ENCODE peak calls at places on chromosomes 5 and 9, in six cellular contexts. One of them, this sample, is unnamed.
A peak's percentile ranks its signal among the peaks of the same experiment; 100 is the strongest.

GRCh38 chr9:127816362-127816725 is 13.7 kb downstream of the FPGS start:
- DNase-seq in HepG2: no peak
- DNase-seq in K562: no peak
- DNase-seq in HCT116: no peak
- DNase-seq in GM12878: no peak
- DNase-seq in H1: no peak
- DNase-seq in this sample: no peak

GRCh38 chr5:81949479-81949878 is 22.3 kb upstream of the ATG10 start:
- DNase-seq in HepG2: no peak
- DNase-seq in K562: no peak
- DNase-seq in HCT116: no peak
- DNase-seq in GM12878: no peak
- DNase-seq in H1: no peak
- DNase-seq in this sample: no peak

GRCh38 chr9:13513710-13514444 is 234.4 kb upstream of the MPDZ start:
- DNase-seq in HepG2: no peak
- DNase-seq in K562: no peak
- DNase-seq in HCT116: no peak
- DNase-seq in GM12878: no peak
- DNase-seq in H1: no peak
- DNase-seq in this sample: no peak

GRCh38 chr9:127053057-127053821 is 69.2 kb downstream of the ANGPTL2 start:
- DNase-seq in HepG2: no peak
- DNase-seq in K562: no peak
- DNase-seq in HCT116: no peak
- DNase-seq in GM12878: no peak
- DNase-seq in H1: no peak
- DNase-seq in this sample: no peak

GRCh38 chr5:151198861-151199260 is 25.0 kb downstream of the CCDC69 start:
- DNase-seq in HepG2: no peak
- DNase-seq in K562: no peak
- DNase-seq in HCT116: no peak
- DNase-seq in GM12878: no peak
- DNase-seq in H1: no peak
- DNase-seq in this sample: no peak

GRCh38 chr5:158861366-158861765 is 238.3 kb downstream of the EBF1 start:
- DNase-seq in HepG2: no peak
- DNase-seq in K562: no peak
- DNase-seq in HCT116: no peak
- DNase-seq in GM12878: no peak
- DNase-seq in H1: no peak
- DNase-seq in this sample: no peak

GRCh38 chr5:96017951-96018350 is 56.3 kb upstream of the ELL2 start:
- DNase-seq in HepG2: peak; percentile 27
- DNase-seq in K562: no peak
- DNase-seq in HCT116: no peak
- DNase-seq in GM12878: no peak
- DNase-seq in H1: no peak
- DNase-seq in this sample: no peak

GRCh38 chr5:52262844-52263243 is 524.9 kb upstream of the ITGA1 start:
- DNase-seq in HepG2: no peak
- DNase-seq in K562: no peak
- DNase-seq in HCT116: no peak
- DNase-seq in GM12878: no peak
- DNase-seq in H1: no peak
- DNase-seq in this sample: no peak

GRCh38 chr9:125889122-125889523 is 141.9 kb downstream of the PBX3 start:
- DNase-seq in HepG2: no peak
- DNase-seq in K562: no peak
- DNase-seq in HCT116: no peak
- DNase-seq in GM12878: no peak
- DNase-seq in H1: no peak
- DNase-seq in this sample: no peak

GRCh38 chr5:6829150-6829784 is 116.0 kb downstream of the TENT4A start:
- DNase-seq in HepG2: no peak
- DNase-seq in K562: no peak
- DNase-seq in HCT116: no peak
- DNase-seq in GM12878: peak; percentile 65
- DNase-seq in H1: no peak
- DNase-seq in this sample: no peak

GRCh38 chr5:6830643-6831239 is 117.5 kb downstream of the TENT4A start:
- DNase-seq in HepG2: no peak
- DNase-seq in K562: no peak
- DNase-seq in HCT116: no peak
- DNase-seq in GM12878: no peak
- DNase-seq in H1: no peak
- DNase-seq in this sample: no peak

GRCh38 chr5:6826756-6827155 is 113.5 kb downstream of the TENT4A start:
- DNase-seq in HepG2: no peak
- DNase-seq in K562: no peak
- DNase-seq in HCT116: no peak
- DNase-seq in GM12878: no peak
- DNase-seq in H1: no peak
- DNase-seq in this sample: no peak

GRCh38 chr5:6825678-6826244 is 112.5 kb downstream of the TENT4A start:
- DNase-seq in HepG2: no peak
- DNase-seq in K562: no peak
- DNase-seq in HCT116: no peak
- DNase-seq in GM12878: no peak
- DNase-seq in H1: no peak
- DNase-seq in this sample: no peak

DNA sequence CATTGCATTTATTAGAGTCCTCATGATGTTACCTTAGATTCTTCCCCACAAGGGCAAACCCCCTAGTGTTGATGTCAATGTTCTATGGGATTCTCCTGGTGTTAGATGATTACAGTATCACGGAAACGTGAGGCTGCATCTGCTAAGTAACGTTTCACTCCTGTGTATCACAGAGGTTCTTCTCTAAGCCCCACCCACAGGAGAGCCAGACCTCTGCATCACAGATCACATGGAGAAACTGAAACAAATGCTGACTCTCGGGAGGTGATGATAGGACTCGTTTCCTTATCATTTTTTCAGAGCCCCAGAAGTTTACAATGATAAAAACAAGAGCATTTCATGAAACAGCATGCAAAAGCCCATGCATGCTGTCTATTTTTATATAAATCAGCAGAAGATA is 114.6 kb downstream of the TENT4A start:
- DNase-seq in HepG2: no peak
- DNase-seq in K562: no peak
- DNase-seq in HCT116: no peak
- DNase-seq in GM12878: no peak
- DNase-seq in H1: no peak
- DNase-seq in this sample: no peak
- TF ChIP-seq JUND in HepG2: no peak
- TF ChIP-seq JUND in K562: no peak
- TF ChIP-seq JUND in HCT116: no peak
- TF ChIP-seq JUND in GM12878: no peak
- TF ChIP-seq JUND in H1: no peak
- TF ChIP-seq JUND in this sample: no peak

GRCh38 chr5:167030500-167031120 is 1260.8 kb upstream of the WWC1 start:
- DNase-seq in HepG2: no peak
- DNase-seq in K562: no peak
- DNase-seq in HCT116: no peak
- DNase-seq in GM12878: no peak
- DNase-seq in H1: peak; percentile 64
- DNase-seq in this sample: peak; percentile 86
- TF ChIP-seq JUND in HepG2: no peak
- TF ChIP-seq JUND in K562: no peak
- TF ChIP-seq JUND in HCT116: no peak
- TF ChIP-seq JUND in GM12878: no peak
- TF ChIP-seq JUND in H1: no peak
- TF ChIP-seq JUND in this sample: no peak

GRCh38 chr5:172733974-172734346 is 37.0 kb downstream of the DUSP1 start:
- DNase-seq in HepG2: no peak
- DNase-seq in K562: no peak
- DNase-seq in HCT116: no peak
- DNase-seq in GM12878: no peak
- DNase-seq in H1: no peak
- DNase-seq in this sample: no peak

GRCh38 chr5:172735141-172735831 is 35.7 kb downstream of the DUSP1 start:
- DNase-seq in HepG2: no peak
- DNase-seq in K562: no peak
- DNase-seq in HCT116: no peak
- DNase-seq in GM12878: no peak
- DNase-seq in H1: no peak
- DNase-seq in this sample: no peak

GRCh38 chr5:172732201-172732865 is 38.7 kb downstream of the DUSP1 start:
- DNase-seq in HepG2: no peak
- DNase-seq in K562: no peak
- DNase-seq in HCT116: no peak
- DNase-seq in GM12878: no peak
- DNase-seq in H1: no peak
- DNase-seq in this sample: no peak

GRCh38 chr5:172731286-172732073 is 39.5 kb downstream of the DUSP1 start:
- DNase-seq in HepG2: peak; percentile 79
- DNase-seq in K562: peak; percentile 47
- DNase-seq in HCT116: peak; percentile 66
- DNase-seq in GM12878: no peak
- DNase-seq in H1: no peak
- DNase-seq in this sample: peak; percentile 48

DNA sequence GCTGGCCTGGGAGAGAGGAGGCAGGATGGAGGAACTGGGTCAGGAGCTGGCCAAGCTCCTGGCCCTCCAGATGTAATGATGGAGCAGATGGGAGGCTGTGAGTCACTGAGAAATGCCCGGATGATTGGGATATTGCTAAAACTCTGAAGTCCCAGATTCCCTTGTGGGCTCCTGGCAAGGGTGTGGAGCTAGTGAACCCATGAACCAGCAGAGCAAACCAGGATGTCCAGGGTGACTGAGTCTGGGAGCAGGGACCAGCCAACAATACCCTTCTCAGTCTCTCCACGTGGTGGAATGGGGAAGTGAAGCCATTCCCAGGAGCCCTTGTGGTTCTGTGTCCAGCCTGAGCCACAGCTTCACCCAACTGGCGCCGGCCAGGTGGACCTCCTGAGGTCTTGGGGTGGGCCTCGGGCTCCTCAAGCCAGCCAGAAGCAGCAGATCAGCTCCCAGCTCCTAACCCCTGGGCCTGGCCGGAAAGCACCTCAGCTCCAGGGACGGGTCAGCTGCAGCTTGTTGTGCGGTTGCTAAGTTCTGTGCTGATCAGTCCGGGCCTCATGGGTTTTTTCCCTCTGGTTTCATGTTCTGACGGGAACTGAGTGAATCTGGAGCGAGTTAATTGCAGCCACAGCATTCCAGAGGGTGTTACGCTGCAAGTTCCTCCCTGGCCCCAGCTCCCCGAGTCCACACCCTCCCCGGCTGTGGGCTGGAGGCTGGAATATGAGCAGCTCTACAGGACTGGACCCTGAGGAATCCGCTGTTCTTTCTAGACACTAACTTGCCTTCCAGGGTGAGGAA is 37.6 kb downstream of the DUSP1 start:
- DNase-seq in HepG2: peak; percentile 51
- DNase-seq in K562: peak; percentile 27
- DNase-seq in HCT116: no peak
- DNase-seq in GM12878: no peak
- DNase-seq in H1: no peak
- DNase-seq in this sample: peak; percentile 41
- TF ChIP-seq JUND in HepG2: no peak
- TF ChIP-seq JUND in K562: no peak
- TF ChIP-seq JUND in HCT116: no peak
- TF ChIP-seq JUND in GM12878: no peak
- TF ChIP-seq JUND in H1: no peak
- TF ChIP-seq JUND in this sample: no peak

GRCh38 chr9:114156658-114157421 is 1.5 kb downstream of the COL27A1 start:
- DNase-seq in HepG2: no peak
- DNase-seq in K562: no peak
- DNase-seq in HCT116: no peak
- DNase-seq in GM12878: no peak
- DNase-seq in H1: no peak
- DNase-seq in this sample: no peak
- TF ChIP-seq JUND in HepG2: no peak
- TF ChIP-seq JUND in K562: no peak
- TF ChIP-seq JUND in HCT116: no peak
- TF ChIP-seq JUND in GM12878: no peak
- TF ChIP-seq JUND in H1: no peak
- TF ChIP-seq JUND in this sample: no peak

GRCh38 chr9:99560561-99560960 is 261.1 kb upstream of the NR4A3 start:
- DNase-seq in HepG2: no peak
- DNase-seq in K562: no peak
- DNase-seq in HCT116: no peak
- DNase-seq in GM12878: no peak
- DNase-seq in H1: no peak
- DNase-seq in this sample: no peak
- TF ChIP-seq JUND in HepG2: no peak
- TF ChIP-seq JUND in K562: no peak
- TF ChIP-seq JUND in HCT116: no peak
- TF ChIP-seq JUND in GM12878: no peak
- TF ChIP-seq JUND in H1: no peak
- TF ChIP-seq JUND in this sample: no peak

DNA sequence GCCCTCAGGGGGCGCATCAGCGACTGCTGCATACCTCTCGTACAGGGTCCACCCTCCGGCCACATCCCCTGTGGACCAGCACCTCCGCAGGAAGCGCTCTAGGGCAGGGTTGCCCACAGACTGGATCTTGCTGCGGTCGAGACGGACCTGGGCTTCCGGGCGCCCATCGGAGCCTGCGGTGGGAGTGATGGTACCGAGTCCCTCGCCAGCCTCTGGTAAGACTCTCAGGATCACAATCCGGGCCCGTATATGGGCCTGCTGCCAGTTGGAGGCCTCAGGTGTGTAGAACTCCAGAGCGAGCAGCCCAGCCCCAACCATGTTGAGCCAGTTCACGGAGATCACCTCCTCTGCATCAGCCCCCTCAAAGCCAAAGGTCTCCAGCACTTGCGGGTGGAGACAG is 323.0 kb downstream of the ANXA1 start:
- DNase-seq in HepG2: no peak
- DNase-seq in K562: no peak
- DNase-seq in HCT116: no peak
- DNase-seq in GM12878: no peak
- DNase-seq in H1: no peak
- DNase-seq in this sample: no peak
- TF ChIP-seq JUND in HepG2: no peak
- TF ChIP-seq JUND in K562: no peak
- TF ChIP-seq JUND in HCT116: no peak
- TF ChIP-seq JUND in GM12878: no peak
- TF ChIP-seq JUND in H1: no peak
- TF ChIP-seq JUND in this sample: no peak

GRCh38 chr5:141680751-141681201 is 1.3 kb downstream of the ARAP3 start:
- DNase-seq in HepG2: peak; percentile 7
- DNase-seq in K562: peak; percentile 43
- DNase-seq in HCT116: no peak
- DNase-seq in GM12878: no peak
- DNase-seq in H1: peak; percentile 88
- DNase-seq in this sample: no peak

GRCh38 chr5:141681295-141681694 is 735 bp downstream of the ARAP3 start:
- DNase-seq in HepG2: no peak
- DNase-seq in K562: no peak
- DNase-seq in HCT116: no peak
- DNase-seq in GM12878: no peak
- DNase-seq in H1: no peak
- DNase-seq in this sample: no peak

GRCh38 chr5:141686648-141687416 is 4.8 kb upstream of the ARAP3 start:
- DNase-seq in HepG2: no peak
- DNase-seq in K562: no peak
- DNase-seq in HCT116: no peak
- DNase-seq in GM12878: no peak
- DNase-seq in H1: no peak
- DNase-seq in this sample: no peak

GRCh38 chr5:141681695-141682641 is at the start of gene ARAP3:
- DNase-seq in HepG2: peak; percentile 9
- DNase-seq in K562: peak; percentile 88
- DNase-seq in HCT116: peak; percentile 40
- DNase-seq in GM12878: no peak
- DNase-seq in H1: no peak
- DNase-seq in this sample: peak; percentile 60

GRCh38 chr5:141683596-141684161 is 1.6 kb upstream of the ARAP3 start:
- DNase-seq in HepG2: no peak
- DNase-seq in K562: no peak
- DNase-seq in HCT116: no peak
- DNase-seq in GM12878: no peak
- DNase-seq in H1: no peak
- DNase-seq in this sample: no peak
- TF ChIP-seq JUND in HepG2: no peak
- TF ChIP-seq JUND in K562: no peak
- TF ChIP-seq JUND in HCT116: no peak
- TF ChIP-seq JUND in GM12878: no peak
- TF ChIP-seq JUND in H1: no peak
- TF ChIP-seq JUND in this sample: no peak